ENCODE peak calls at places on chromosomes 7 and 10, in six cellular contexts. U is body of pancreas, Z is colonic mucosa, T is heart left ventricle, Q is hepatocyte, R is aorta. I is an unnamed sample.

GRCh38 chr10:99996934-99997648 is 12.7 kb downstream of the DNMBP start:
- DNase-seq in U (no peak), Z (no peak), T (no peak), Q (no peak), R (no peak), I (no peak)

GRCh38 chr10:95637911-95638310 is 18.6 kb downstream of the ALDH18A1 start:
- DNase-seq in U (no peak), Z (no peak), T (no peak), Q (no peak), R (no peak), I (no peak)

GRCh38 chr10:61354538-61354937 is 98.6 kb downstream of the TMEM26 start:
- DNase-seq in U (no peak), Z (no peak), T (no peak), Q (no peak), R (no peak), I (no peak)

GRCh38 chr7:127629268-127629854 is 11.4 kb upstream of the PAX4 start:
- DNase-seq in U (peak; percentile 78), Z (peak; percentile 28), T (no peak), Q (peak; percentile 43), R (peak; percentile 46), I (no peak)

GRCh38 chr10:78963074-78964034 is 105.4 kb upstream of the ZMIZ1 start:
- DNase-seq in U (no peak), Z (no peak), T (peak; percentile 47), Q (no peak), R (no peak), I (no peak)

GRCh38 chr7:13217762-13218161 is 530.3 kb downstream of the ARL4A start:
- DNase-seq in U (no peak), Z (no peak), T (no peak), Q (no peak), R (no peak), I (no peak)

GRCh38 chr7:105816270-105816843 is 60.0 kb downstream of the ATXN7L1 start:
- DNase-seq in U (no peak), Z (no peak), T (no peak), Q (no peak), R (no peak), I (no peak)

GRCh38 chr10:96271017-96271815 is at the start of gene BLNK:
- DNase-seq in U (peak; percentile 85), Z (peak; percentile 80), T (peak; percentile 50), Q (peak; percentile 76), R (peak; percentile 86), I (peak; percentile 84)

GRCh38 chr7:21504021-21504420 is 38.8 kb upstream of the DNAH11 start:
- DNase-seq in U (no peak), Z (no peak), T (no peak), Q (peak; percentile 23), R (no peak), I (no peak)

GRCh38 chr7:116339564-116339963 is 129.2 kb downstream of the TES start:
- DNase-seq in U (no peak), Z (no peak), T (no peak), Q (peak; percentile 40), R (no peak), I (no peak)

GRCh38 chr7:786472-787255 is 45.6 kb upstream of the SUN1 start:
- DNase-seq in U (peak; percentile 78), Z (peak; percentile 77), T (peak; percentile 71), Q (peak; percentile 82), R (peak; percentile 83), I (peak; percentile 91)

GRCh38 chr7:142496545-142496991 is 238.7 kb upstream of the PRSS58 start:
- DNase-seq in U (no peak), Z (no peak), T (no peak), Q (peak; percentile 45), R (no peak), I (no peak)

GRCh38 chr10:4353964-4354363 is 472.0 kb upstream of the AKR1E2 start:
- DNase-seq in U (no peak), Z (no peak), T (no peak), Q (no peak), R (no peak), I (no peak)

GRCh38 chr10:51653025-51653424 is 46.4 kb downstream of the CSTF2T start:
- DNase-seq in U (no peak), Z (no peak), T (no peak), Q (no peak), R (no peak), I (no peak)

GRCh38 chr7:91836065-91836368 is 44.5 kb downstream of the MTERF1 start:
- DNase-seq in U (no peak), Z (no peak), T (no peak), Q (no peak), R (no peak), I (no peak)

GRCh38 chr10:93916257-93917063 is 22.7 kb downstream of the SLC35G1 start:
- DNase-seq in U (no peak), Z (no peak), T (no peak), Q (peak; percentile 56), R (no peak), I (no peak)

GRCh38 chr10:85874208-85874607 is 492.4 kb downstream of the GRID1 start:
- DNase-seq in U (no peak), Z (no peak), T (no peak), Q (no peak), R (no peak), I (no peak)

GRCh38 chr7:22189741-22190140 is 167.2 kb downstream of the RAPGEF5 start:
- DNase-seq in U (no peak), Z (no peak), T (no peak), Q (no peak), R (no peak), I (no peak)

GRCh38 chr10:113175176-113175575 is 225.1 kb downstream of the TCF7L2 start:
- DNase-seq in U (no peak), Z (no peak), T (no peak), Q (no peak), R (no peak), I (no peak)

GRCh38 chr7:150778738-150779301 is 21.3 kb downstream of the TMEM176B start:
- DNase-seq in U (peak; percentile 81), Z (peak; percentile 93), T (peak; percentile 78), Q (peak; percentile 91), R (peak; percentile 85), I (peak; percentile 91)

GRCh38 chr10:128316925-128317324 is 190.7 kb upstream of the MKI67 start:
- DNase-seq in U (no peak), Z (no peak), T (no peak), Q (no peak), R (no peak), I (no peak)

GRCh38 chr10:20254078-20254477 is 437.8 kb downstream of the PLXDC2 start:
- DNase-seq in U (no peak), Z (no peak), T (no peak), Q (no peak), R (no peak), I (no peak)

GRCh38 chr10:14569274-14570060 is 205.2 kb downstream of the FAM107B start:
- DNase-seq in U (peak; percentile 70), Z (peak; percentile 71), T (no peak), Q (no peak), R (no peak), I (no peak)

GRCh38 chr7:37153376-37153775 is 295.3 kb downstream of the ELMO1 start:
- DNase-seq in U (no peak), Z (no peak), T (no peak), Q (no peak), R (no peak), I (no peak)

GRCh38 chr10:14409247-14409646 is 78.5 kb upstream of the FRMD4A start:
- DNase-seq in U (no peak), Z (no peak), T (no peak), Q (no peak), R (no peak), I (no peak)

GRCh38 chr10:73044378-73045285 is 52.0 kb downstream of the P4HA1 start:
- DNase-seq in U (no peak), Z (no peak), T (no peak), Q (no peak), R (no peak), I (no peak)

GRCh38 chr10:70997236-70997635 is 108.9 kb upstream of the PCBD1 start:
- DNase-seq in U (no peak), Z (no peak), T (no peak), Q (no peak), R (no peak), I (no peak)

GRCh38 chr7:50851451-50851850 is 68.8 kb upstream of the GRB10 start:
- DNase-seq in U (no peak), Z (no peak), T (peak; percentile 41), Q (no peak), R (no peak), I (no peak)

GRCh38 chr10:133324198-133324792 is 12.4 kb downstream of the CALY start:
- DNase-seq in U (peak; percentile 72), Z (peak; percentile 80), T (peak; percentile 71), Q (peak; percentile 86), R (peak; percentile 51), I (peak; percentile 72)

GRCh38 chr10:133324857-133325260 is 11.8 kb downstream of the CALY start:
- DNase-seq in U (no peak), Z (no peak), T (no peak), Q (no peak), R (peak; percentile 54), I (no peak)

GRCh38 chr10:133325392-133325760 is 11.3 kb downstream of the CALY start:
- DNase-seq in U (no peak), Z (no peak), T (no peak), Q (peak; percentile 58), R (no peak), I (no peak)

GRCh38 chr10:133326745-133327650 is 9.7 kb downstream of the CALY start:
- DNase-seq in U (no peak), Z (no peak), T (no peak), Q (no peak), R (peak; percentile 35), I (no peak)

GRCh38 chr10:133325761-133326463 is 10.8 kb downstream of the CALY start:
- DNase-seq in U (no peak), Z (no peak), T (no peak), Q (no peak), R (peak; percentile 47), I (peak; percentile 59)
- H3K4me3 ChIP-seq in U (no peak overlapping the region), Z (peak overlapping the region; percentile 26), T (peak overlapping the region; percentile 30), Q (peak overlapping the region; percentile 5), R (peak overlapping the region; percentile 40), I (peak overlapping the region; percentile 40)

DNA sequence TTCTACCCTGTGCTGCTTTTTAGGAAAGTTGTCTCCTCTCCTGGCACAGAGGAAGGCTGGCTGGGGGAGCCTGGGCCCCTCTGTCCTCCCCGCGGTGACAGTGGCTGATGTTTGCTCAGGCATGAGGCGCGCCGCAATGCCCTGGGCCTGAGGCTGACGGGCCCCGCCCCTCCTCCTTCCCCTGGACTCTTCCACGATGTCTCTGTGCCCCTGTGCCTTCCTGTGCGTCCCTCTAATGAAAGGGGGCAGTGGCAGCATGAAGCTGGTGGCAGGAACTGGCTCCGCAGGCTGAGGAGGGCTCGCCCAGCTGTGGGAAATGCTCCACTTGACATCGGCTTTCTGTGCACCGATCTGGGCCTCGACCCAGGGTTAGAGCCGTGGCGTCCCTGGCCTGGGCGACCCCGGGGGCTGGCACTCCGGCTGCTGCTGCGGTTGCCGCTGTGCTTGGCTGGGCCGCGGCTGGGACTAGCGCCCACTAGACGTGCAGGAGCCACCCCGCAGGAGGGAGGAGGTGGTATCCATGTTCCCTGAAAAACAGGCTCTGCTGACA is 67.9 kb downstream of the ZNF680 start:
- DNase-seq in U (no peak), Z (no peak), T (no peak), Q (no peak), R (no peak), I (peak; percentile 59)
- H3K27ac ChIP-seq in U (no peak overlapping the region), Z (no peak overlapping the region), T (no peak overlapping the region), Q (no peak overlapping the region), R (no peak overlapping the region), I (no peak overlapping the region)

GRCh38 chr7:73622909-73623797 is 1.2 kb downstream of the MLXIPL start:
- DNase-seq in U (peak; percentile 50), Z (peak; percentile 59), T (peak; percentile 45), Q (peak; percentile 57), R (no peak), I (peak; percentile 85)
- H3K4me3 ChIP-seq in U (peak overlapping the region; percentile 36), Z (peak overlapping the region; percentile 52), T (peak overlapping the region; percentile 41), Q (peak overlapping the region; percentile 82), R (no peak overlapping the region), I (peak overlapping the region; percentile 35)

GRCh38 chr7:4706384-4707032 is 24.4 kb downstream of the FOXK1 start:
- DNase-seq in U (no peak), Z (no peak), T (no peak), Q (no peak), R (no peak), I (no peak)
- H3K27ac ChIP-seq in U (no peak overlapping the region), Z (no peak overlapping the region), T (no peak overlapping the region), Q (no peak overlapping the region), R (no peak overlapping the region), I (peak overlapping the region; percentile 53)